ENCODE peak calls at places on chromosomes 4 and X, in ten cellular contexts. One of them, this sample, is unnamed.

GRCh38 chr4:8938623-8939022 is 67.0 kb upstream of the HMX1 start:
- DNase-seq in HFFc6: no peak
- DNase-seq in heart right ventricle: no peak
- DNase-seq in upper lobe of left lung: no peak
- DNase-seq in WTC11: no peak
- DNase-seq in tibial artery: no peak
- DNase-seq in AG04450: no peak
- DNase-seq in Calu3: no peak
- DNase-seq in BJ: no peak
- DNase-seq in NB4: no peak
- DNase-seq in this sample: no peak

GRCh38 chrX:119755981-119756533 is 2.3 kb upstream of the SOWAHD start:
- DNase-seq in upper lobe of left lung: peak
- DNase-seq in NB4: peak
- DNase-seq in AG04450: peak
- DNase-seq in Calu3: no peak
- DNase-seq in heart right ventricle: no peak
- DNase-seq in BJ: no peak
- DNase-seq in HFFc6: no peak
- DNase-seq in WTC11: no peak
- DNase-seq in tibial artery: no peak
- DNase-seq in this sample: no peak

GRCh38 chr4:172055046-172055445 is 241.8 kb downstream of the GALNTL6 start:
- DNase-seq in tibial artery: no peak
- DNase-seq in NB4: no peak
- DNase-seq in Calu3: no peak
- DNase-seq in HFFc6: no peak
- DNase-seq in upper lobe of left lung: no peak
- DNase-seq in BJ: no peak
- DNase-seq in heart right ventricle: no peak
- DNase-seq in WTC11: no peak
- DNase-seq in AG04450: no peak
- DNase-seq in this sample: no peak

GRCh38 chrX:154020500-154021115 is 906 bp upstream of the IRAK1 start:
- DNase-seq in BJ: no peak
- DNase-seq in tibial artery: no peak
- DNase-seq in NB4: peak
- DNase-seq in AG04450: no peak
- DNase-seq in Calu3: no peak
- DNase-seq in WTC11: no peak
- DNase-seq in upper lobe of left lung: no peak
- DNase-seq in heart right ventricle: no peak
- DNase-seq in HFFc6: peak
- DNase-seq in this sample: no peak

GRCh38 chrX:41110801-41111625 is 25.8 kb downstream of the USP9X start:
- DNase-seq in BJ: no peak
- DNase-seq in HFFc6: no peak
- DNase-seq in heart right ventricle: no peak
- DNase-seq in tibial artery: no peak
- DNase-seq in AG04450: no peak
- DNase-seq in Calu3: no peak
- DNase-seq in upper lobe of left lung: no peak
- DNase-seq in WTC11: no peak
- DNase-seq in NB4: peak
- DNase-seq in this sample: no peak

GRCh38 chrX:1481636-1482529 is 29.2 kb upstream of the ASMTL start:
- DNase-seq in BJ: peak
- DNase-seq in HFFc6: peak
- DNase-seq in AG04450: peak
- DNase-seq in NB4: peak
- DNase-seq in Calu3: peak
- DNase-seq in tibial artery: peak
- DNase-seq in upper lobe of left lung: peak
- DNase-seq in WTC11: peak
- DNase-seq in heart right ventricle: peak
- DNase-seq in this sample: peak

GRCh38 chrX:102067966-102068723 is 57.3 kb upstream of the TCEAL2 start:
- DNase-seq in NB4: peak
- DNase-seq in upper lobe of left lung: no peak
- DNase-seq in BJ: no peak
- DNase-seq in AG04450: no peak
- DNase-seq in Calu3: peak
- DNase-seq in HFFc6: peak
- DNase-seq in tibial artery: no peak
- DNase-seq in heart right ventricle: no peak
- DNase-seq in WTC11: no peak
- DNase-seq in this sample: no peak

GRCh38 chrX:16946971-16947562 is 609 bp downstream of the REPS2 start:
- DNase-seq in Calu3: peak
- DNase-seq in HFFc6: no peak
- DNase-seq in tibial artery: no peak
- DNase-seq in WTC11: no peak
- DNase-seq in AG04450: no peak
- DNase-seq in heart right ventricle: no peak
- DNase-seq in upper lobe of left lung: peak
- DNase-seq in NB4: peak
- DNase-seq in BJ: no peak
- DNase-seq in this sample: no peak

GRCh38 chr4:87559090-87559837 is 30.1 kb upstream of the SPARCL1 start:
- DNase-seq in AG04450: no peak
- DNase-seq in NB4: peak
- DNase-seq in BJ: no peak
- DNase-seq in upper lobe of left lung: peak
- DNase-seq in WTC11: peak
- DNase-seq in Calu3: peak
- DNase-seq in heart right ventricle: no peak
- DNase-seq in tibial artery: no peak
- DNase-seq in HFFc6: no peak
- DNase-seq in this sample: no peak

GRCh38 chrX:154436597-154437397 is at the start of gene GDI1:
- DNase-seq in upper lobe of left lung: peak
- DNase-seq in tibial artery: peak
- DNase-seq in AG04450: no peak
- DNase-seq in BJ: no peak
- DNase-seq in HFFc6: peak
- DNase-seq in Calu3: peak
- DNase-seq in NB4: peak
- DNase-seq in heart right ventricle: peak
- DNase-seq in WTC11: peak
- DNase-seq in this sample: no peak

DNA sequence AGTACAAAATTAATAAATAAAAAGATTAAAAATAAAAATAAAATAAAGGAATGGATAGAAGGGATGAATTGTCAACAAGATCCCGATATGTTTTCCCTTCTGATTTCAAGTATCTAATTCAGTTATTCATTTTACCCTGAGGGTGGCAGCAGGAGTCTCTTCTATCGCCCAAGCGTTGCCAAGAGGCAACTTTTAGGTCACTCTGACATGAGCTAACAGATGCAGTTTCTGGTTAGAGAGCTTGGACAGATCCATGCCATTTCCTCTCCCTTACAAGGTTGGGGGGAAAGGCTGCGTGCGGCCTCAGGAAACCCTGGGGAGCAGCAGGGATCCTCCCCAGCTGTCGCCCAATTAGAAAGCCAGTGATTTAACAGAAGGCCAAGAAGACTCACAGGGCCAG is 35.3 kb upstream of the WAS start:
- DNase-seq in heart right ventricle: peak
- DNase-seq in upper lobe of left lung: peak
- DNase-seq in NB4: peak
- DNase-seq in tibial artery: peak
- DNase-seq in Calu3: peak
- DNase-seq in WTC11: peak
- DNase-seq in HFFc6: peak
- DNase-seq in AG04450: no peak
- DNase-seq in BJ: peak
- DNase-seq in this sample: no peak
- TF ChIP-seq CTCF in heart right ventricle: peak
- TF ChIP-seq CTCF in upper lobe of left lung: peak
- TF ChIP-seq CTCF in NB4: peak
- TF ChIP-seq CTCF in tibial artery: peak
- TF ChIP-seq CTCF in Calu3: no peak
- TF ChIP-seq CTCF in WTC11: no peak
- TF ChIP-seq CTCF in HFFc6: peak
- TF ChIP-seq CTCF in AG04450: peak
- TF ChIP-seq CTCF in BJ: peak
- TF ChIP-seq CTCF in this sample: peak

GRCh38 chrX:134374294-134374693 is 85.7 kb upstream of the HPRT1 start:
- DNase-seq in tibial artery: no peak
- DNase-seq in NB4: peak
- DNase-seq in heart right ventricle: no peak
- DNase-seq in BJ: no peak
- DNase-seq in upper lobe of left lung: no peak
- DNase-seq in Calu3: no peak
- DNase-seq in HFFc6: no peak
- DNase-seq in AG04450: no peak
- DNase-seq in WTC11: no peak
- DNase-seq in this sample: no peak

GRCh38 chrX:134375691-134376090 is 84.3 kb upstream of the HPRT1 start:
- DNase-seq in HFFc6: no peak
- DNase-seq in upper lobe of left lung: no peak
- DNase-seq in Calu3: no peak
- DNase-seq in BJ: no peak
- DNase-seq in AG04450: no peak
- DNase-seq in NB4: no peak
- DNase-seq in tibial artery: no peak
- DNase-seq in WTC11: no peak
- DNase-seq in heart right ventricle: no peak
- DNase-seq in this sample: no peak

GRCh38 chrX:134373736-134374135 is 86.2 kb upstream of the HPRT1 start:
- DNase-seq in WTC11: no peak
- DNase-seq in NB4: peak
- DNase-seq in heart right ventricle: no peak
- DNase-seq in tibial artery: no peak
- DNase-seq in BJ: no peak
- DNase-seq in AG04450: no peak
- DNase-seq in HFFc6: no peak
- DNase-seq in upper lobe of left lung: no peak
- DNase-seq in Calu3: no peak
- DNase-seq in this sample: no peak

GRCh38 chrX:134374910-134375309 is 85.1 kb upstream of the HPRT1 start:
- DNase-seq in BJ: no peak
- DNase-seq in tibial artery: no peak
- DNase-seq in upper lobe of left lung: no peak
- DNase-seq in Calu3: no peak
- DNase-seq in HFFc6: peak
- DNase-seq in NB4: no peak
- DNase-seq in WTC11: no peak
- DNase-seq in AG04450: no peak
- DNase-seq in heart right ventricle: no peak
- DNase-seq in this sample: no peak

GRCh38 chrX:134377537-134377936 is 82.4 kb upstream of the HPRT1 start:
- DNase-seq in HFFc6: peak
- DNase-seq in NB4: peak
- DNase-seq in Calu3: peak
- DNase-seq in WTC11: no peak
- DNase-seq in heart right ventricle: peak
- DNase-seq in BJ: no peak
- DNase-seq in upper lobe of left lung: no peak
- DNase-seq in AG04450: no peak
- DNase-seq in tibial artery: no peak
- DNase-seq in this sample: no peak
- TF ChIP-seq CTCF in HFFc6: peak
- TF ChIP-seq CTCF in NB4: peak
- TF ChIP-seq CTCF in Calu3: no peak
- TF ChIP-seq CTCF in WTC11: no peak
- TF ChIP-seq CTCF in heart right ventricle: no peak
- TF ChIP-seq CTCF in BJ: peak
- TF ChIP-seq CTCF in upper lobe of left lung: no peak
- TF ChIP-seq CTCF in AG04450: peak
- TF ChIP-seq CTCF in tibial artery: no peak
- TF ChIP-seq CTCF in this sample: peak

GRCh38 chrX:55340896-55341433 is 76.2 kb upstream of the PAGE3 start:
- DNase-seq in BJ: no peak
- DNase-seq in HFFc6: no peak
- DNase-seq in upper lobe of left lung: no peak
- DNase-seq in tibial artery: no peak
- DNase-seq in NB4: no peak
- DNase-seq in AG04450: no peak
- DNase-seq in WTC11: no peak
- DNase-seq in heart right ventricle: no peak
- DNase-seq in Calu3: no peak
- DNase-seq in this sample: no peak

GRCh38 chrX:55342533-55343501 is 78.1 kb upstream of the PAGE3 start:
- DNase-seq in BJ: no peak
- DNase-seq in tibial artery: no peak
- DNase-seq in heart right ventricle: peak
- DNase-seq in upper lobe of left lung: no peak
- DNase-seq in Calu3: peak
- DNase-seq in HFFc6: no peak
- DNase-seq in WTC11: peak
- DNase-seq in AG04450: no peak
- DNase-seq in NB4: peak
- DNase-seq in this sample: no peak
- TF ChIP-seq CTCF in BJ: peak
- TF ChIP-seq CTCF in tibial artery: no peak
- TF ChIP-seq CTCF in heart right ventricle: peak
- TF ChIP-seq CTCF in upper lobe of left lung: peak
- TF ChIP-seq CTCF in Calu3: no peak
- TF ChIP-seq CTCF in HFFc6: peak
- TF ChIP-seq CTCF in WTC11: no peak
- TF ChIP-seq CTCF in AG04450: no peak
- TF ChIP-seq CTCF in NB4: peak
- TF ChIP-seq CTCF in this sample: peak

GRCh38 chr4:121792966-121793365 is 8.2 kb upstream of the EXOSC9 start:
- DNase-seq in tibial artery: no peak
- DNase-seq in WTC11: no peak
- DNase-seq in heart right ventricle: no peak
- DNase-seq in upper lobe of left lung: no peak
- DNase-seq in BJ: no peak
- DNase-seq in Calu3: no peak
- DNase-seq in AG04450: no peak
- DNase-seq in NB4: no peak
- DNase-seq in HFFc6: no peak
- DNase-seq in this sample: no peak

GRCh38 chr4:121799888-121800501 is 1.1 kb upstream of the EXOSC9 start:
- DNase-seq in heart right ventricle: no peak
- DNase-seq in NB4: no peak
- DNase-seq in tibial artery: no peak
- DNase-seq in upper lobe of left lung: no peak
- DNase-seq in HFFc6: no peak
- DNase-seq in BJ: no peak
- DNase-seq in AG04450: no peak
- DNase-seq in WTC11: no peak
- DNase-seq in Calu3: no peak
- DNase-seq in this sample: no peak

GRCh38 chr4:121799208-121799823 is 1.8 kb upstream of the EXOSC9 start:
- DNase-seq in BJ: no peak
- DNase-seq in NB4: no peak
- DNase-seq in Calu3: no peak
- DNase-seq in heart right ventricle: no peak
- DNase-seq in upper lobe of left lung: no peak
- DNase-seq in WTC11: no peak
- DNase-seq in AG04450: no peak
- DNase-seq in HFFc6: no peak
- DNase-seq in tibial artery: no peak
- DNase-seq in this sample: no peak

GRCh38 chr4:121794505-121795192 is 6.5 kb upstream of the EXOSC9 start:
- DNase-seq in heart right ventricle: no peak
- DNase-seq in BJ: no peak
- DNase-seq in NB4: no peak
- DNase-seq in AG04450: no peak
- DNase-seq in Calu3: no peak
- DNase-seq in tibial artery: no peak
- DNase-seq in HFFc6: no peak
- DNase-seq in WTC11: no peak
- DNase-seq in upper lobe of left lung: no peak
- DNase-seq in this sample: no peak

GRCh38 chr4:121796283-121796682 is 4.8 kb upstream of the EXOSC9 start:
- DNase-seq in AG04450: no peak
- DNase-seq in upper lobe of left lung: no peak
- DNase-seq in HFFc6: no peak
- DNase-seq in Calu3: no peak
- DNase-seq in NB4: no peak
- DNase-seq in WTC11: no peak
- DNase-seq in tibial artery: no peak
- DNase-seq in heart right ventricle: no peak
- DNase-seq in BJ: no peak
- DNase-seq in this sample: no peak
- TF ChIP-seq CTCF in AG04450: no peak
- TF ChIP-seq CTCF in upper lobe of left lung: no peak
- TF ChIP-seq CTCF in HFFc6: no peak
- TF ChIP-seq CTCF in Calu3: no peak
- TF ChIP-seq CTCF in NB4: no peak
- TF ChIP-seq CTCF in WTC11: no peak
- TF ChIP-seq CTCF in tibial artery: no peak
- TF ChIP-seq CTCF in heart right ventricle: no peak
- TF ChIP-seq CTCF in BJ: no peak
- TF ChIP-seq CTCF in this sample: no peak

This sample was measured in type B pancreatic cell.